ENCODE peak calls at places on chromosomes 5 and 9, in seven cellular contexts. One of them, this sample, is unnamed.

GRCh38 chr5:181203093-181203711 is 1.8 kb downstream of the TRIM7 start:
- DNase-seq in sigmoid colon: no peak
- DNase-seq in neural progenitor cell: no peak
- DNase-seq in cardiac muscle cell: peak; percentile 77
- DNase-seq in upper lobe of left lung: no peak
- DNase-seq in fibroblast of lung: peak; percentile 66
- DNase-seq in IMR-90: peak; percentile 23
- DNase-seq in this sample: no peak

GRCh38 chr5:3593771-3594513 is 1.7 kb upstream of the IRX1 start:
- DNase-seq in sigmoid colon: no peak
- DNase-seq in neural progenitor cell: peak; percentile 32
- DNase-seq in cardiac muscle cell: no peak
- DNase-seq in upper lobe of left lung: no peak
- DNase-seq in fibroblast of lung: no peak
- DNase-seq in IMR-90: no peak
- DNase-seq in this sample: no peak

GRCh38 chr9:137492464-137493162 is 33.5 kb upstream of the NSMF start:
- DNase-seq in sigmoid colon: no peak
- DNase-seq in neural progenitor cell: no peak
- DNase-seq in cardiac muscle cell: no peak
- DNase-seq in upper lobe of left lung: no peak
- DNase-seq in fibroblast of lung: no peak
- DNase-seq in IMR-90: no peak
- DNase-seq in this sample: no peak

GRCh38 chr9:132572921-132573320 is 9.5 kb upstream of the BARHL1 start:
- DNase-seq in sigmoid colon: no peak
- DNase-seq in neural progenitor cell: no peak
- DNase-seq in cardiac muscle cell: peak; percentile 42
- DNase-seq in upper lobe of left lung: no peak
- DNase-seq in fibroblast of lung: no peak
- DNase-seq in IMR-90: no peak
- DNase-seq in this sample: no peak

GRCh38 chr9:90964101-90965020 is 162.7 kb downstream of the SYK start:
- DNase-seq in sigmoid colon: no peak
- DNase-seq in neural progenitor cell: no peak
- DNase-seq in cardiac muscle cell: peak; percentile 41
- DNase-seq in upper lobe of left lung: peak; percentile 65
- DNase-seq in fibroblast of lung: no peak
- DNase-seq in IMR-90: no peak
- DNase-seq in this sample: no peak

GRCh38 chr5:128572546-128573339 is 34.7 kb upstream of the FBN2 start:
- DNase-seq in sigmoid colon: no peak
- DNase-seq in neural progenitor cell: no peak
- DNase-seq in cardiac muscle cell: peak; percentile 36
- DNase-seq in upper lobe of left lung: no peak
- DNase-seq in fibroblast of lung: peak; percentile 37
- DNase-seq in IMR-90: peak; percentile 69
- DNase-seq in this sample: no peak

GRCh38 chr5:74916831-74917710 is 50.9 kb upstream of the FAM169A start:
- DNase-seq in sigmoid colon: no peak
- DNase-seq in neural progenitor cell: no peak
- DNase-seq in cardiac muscle cell: no peak
- DNase-seq in upper lobe of left lung: no peak
- DNase-seq in fibroblast of lung: no peak
- DNase-seq in IMR-90: peak; percentile 48
- DNase-seq in this sample: no peak

GRCh38 chr5:172151661-172152210 is 36.3 kb downstream of the STK10 start:
- DNase-seq in sigmoid colon: no peak
- DNase-seq in neural progenitor cell: no peak
- DNase-seq in cardiac muscle cell: no peak
- DNase-seq in upper lobe of left lung: no peak
- DNase-seq in fibroblast of lung: no peak
- DNase-seq in IMR-90: no peak
- DNase-seq in this sample: no peak

GRCh38 chr9:111916234-111916645 is 19.6 kb downstream of the UGCG start:
- DNase-seq in sigmoid colon: no peak
- DNase-seq in neural progenitor cell: no peak
- DNase-seq in cardiac muscle cell: no peak
- DNase-seq in upper lobe of left lung: no peak
- DNase-seq in fibroblast of lung: no peak
- DNase-seq in IMR-90: no peak
- DNase-seq in this sample: no peak

GRCh38 chr9:111917201-111917600 is 20.6 kb downstream of the UGCG start:
- DNase-seq in sigmoid colon: no peak
- DNase-seq in neural progenitor cell: no peak
- DNase-seq in cardiac muscle cell: no peak
- DNase-seq in upper lobe of left lung: no peak
- DNase-seq in fibroblast of lung: no peak
- DNase-seq in IMR-90: no peak
- DNase-seq in this sample: no peak

GRCh38 chr9:111913159-111913558 is 16.5 kb downstream of the UGCG start:
- DNase-seq in sigmoid colon: no peak
- DNase-seq in neural progenitor cell: no peak
- DNase-seq in cardiac muscle cell: no peak
- DNase-seq in upper lobe of left lung: no peak
- DNase-seq in fibroblast of lung: no peak
- DNase-seq in IMR-90: no peak
- DNase-seq in this sample: no peak

GRCh38 chr9:111915425-111915758 is 18.8 kb downstream of the UGCG start:
- DNase-seq in sigmoid colon: no peak
- DNase-seq in neural progenitor cell: no peak
- DNase-seq in cardiac muscle cell: no peak
- DNase-seq in upper lobe of left lung: no peak
- DNase-seq in fibroblast of lung: no peak
- DNase-seq in IMR-90: no peak
- DNase-seq in this sample: no peak

DNA sequence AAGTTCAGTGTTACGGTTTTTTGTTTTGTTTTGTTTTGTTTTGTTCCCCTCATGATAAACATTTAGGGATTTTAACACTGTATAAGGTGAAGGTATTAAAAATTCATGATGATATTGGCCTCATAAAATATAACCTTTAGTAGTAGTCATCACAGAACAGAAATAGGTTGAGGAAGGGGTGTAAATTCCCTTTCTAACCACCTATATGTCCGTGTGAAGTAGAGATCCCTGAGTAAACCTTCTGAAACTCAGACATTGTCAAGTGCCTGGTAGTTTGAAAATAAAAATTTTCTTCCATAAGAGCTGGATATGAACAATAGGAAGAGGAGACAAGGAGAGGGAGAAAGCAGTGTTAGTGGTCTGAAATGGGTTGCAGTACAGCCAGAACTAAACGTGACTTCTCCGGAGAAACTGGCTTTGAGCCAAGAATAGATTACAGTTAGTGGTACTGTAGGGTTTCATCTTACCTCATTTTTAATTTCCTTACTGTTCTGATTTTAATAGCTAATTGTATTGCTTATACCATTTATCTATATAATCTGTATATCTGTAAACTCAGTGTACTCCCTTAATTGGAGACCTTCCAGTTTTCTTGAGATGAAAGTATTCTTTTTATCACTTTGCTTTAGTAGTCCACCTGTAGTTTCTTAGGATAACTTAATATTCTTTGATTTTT is 18.3 kb downstream of the UGCG start:
- DNase-seq in sigmoid colon: no peak
- DNase-seq in neural progenitor cell: no peak
- DNase-seq in cardiac muscle cell: peak; percentile 69
- DNase-seq in upper lobe of left lung: no peak
- DNase-seq in fibroblast of lung: peak; percentile 67
- DNase-seq in IMR-90: no peak
- DNase-seq in this sample: no peak
- H3K36me3 ChIP-seq in sigmoid colon: no peaks in the 10 kb centered on the region
- H3K36me3 ChIP-seq in neural progenitor cell: peaks cover 3% of the 10 kb centered on the region
- H3K36me3 ChIP-seq in cardiac muscle cell: peaks cover 10% of the 10 kb centered on the region
- H3K36me3 ChIP-seq in upper lobe of left lung: no peaks in the 10 kb centered on the region
- H3K36me3 ChIP-seq in fibroblast of lung: peaks cover 2% of the 10 kb centered on the region
- H3K36me3 ChIP-seq in IMR-90: peaks cover 26% of the 10 kb centered on the region
- H3K36me3 ChIP-seq in this sample: no peaks in the 10 kb centered on the region

GRCh38 chr9:79580065-79580464 is 8.3 kb downstream of the TLE4 start:
- DNase-seq in sigmoid colon: no peak
- DNase-seq in neural progenitor cell: no peak
- DNase-seq in cardiac muscle cell: no peak
- DNase-seq in upper lobe of left lung: no peak
- DNase-seq in fibroblast of lung: no peak
- DNase-seq in IMR-90: no peak
- DNase-seq in this sample: no peak

GRCh38 chr9:79579624-79580023 is 7.9 kb downstream of the TLE4 start:
- DNase-seq in sigmoid colon: no peak
- DNase-seq in neural progenitor cell: no peak
- DNase-seq in cardiac muscle cell: no peak
- DNase-seq in upper lobe of left lung: no peak
- DNase-seq in fibroblast of lung: no peak
- DNase-seq in IMR-90: no peak
- DNase-seq in this sample: no peak

GRCh38 chr9:79575560-79575959 is 3.8 kb downstream of the TLE4 start:
- DNase-seq in sigmoid colon: no peak
- DNase-seq in neural progenitor cell: peak; percentile 39
- DNase-seq in cardiac muscle cell: no peak
- DNase-seq in upper lobe of left lung: no peak
- DNase-seq in fibroblast of lung: no peak
- DNase-seq in IMR-90: no peak
- DNase-seq in this sample: no peak

GRCh38 chr9:79578891-79579290 is 7.1 kb downstream of the TLE4 start:
- DNase-seq in sigmoid colon: no peak
- DNase-seq in neural progenitor cell: no peak
- DNase-seq in cardiac muscle cell: no peak
- DNase-seq in upper lobe of left lung: no peak
- DNase-seq in fibroblast of lung: no peak
- DNase-seq in IMR-90: no peak
- DNase-seq in this sample: no peak

DNA sequence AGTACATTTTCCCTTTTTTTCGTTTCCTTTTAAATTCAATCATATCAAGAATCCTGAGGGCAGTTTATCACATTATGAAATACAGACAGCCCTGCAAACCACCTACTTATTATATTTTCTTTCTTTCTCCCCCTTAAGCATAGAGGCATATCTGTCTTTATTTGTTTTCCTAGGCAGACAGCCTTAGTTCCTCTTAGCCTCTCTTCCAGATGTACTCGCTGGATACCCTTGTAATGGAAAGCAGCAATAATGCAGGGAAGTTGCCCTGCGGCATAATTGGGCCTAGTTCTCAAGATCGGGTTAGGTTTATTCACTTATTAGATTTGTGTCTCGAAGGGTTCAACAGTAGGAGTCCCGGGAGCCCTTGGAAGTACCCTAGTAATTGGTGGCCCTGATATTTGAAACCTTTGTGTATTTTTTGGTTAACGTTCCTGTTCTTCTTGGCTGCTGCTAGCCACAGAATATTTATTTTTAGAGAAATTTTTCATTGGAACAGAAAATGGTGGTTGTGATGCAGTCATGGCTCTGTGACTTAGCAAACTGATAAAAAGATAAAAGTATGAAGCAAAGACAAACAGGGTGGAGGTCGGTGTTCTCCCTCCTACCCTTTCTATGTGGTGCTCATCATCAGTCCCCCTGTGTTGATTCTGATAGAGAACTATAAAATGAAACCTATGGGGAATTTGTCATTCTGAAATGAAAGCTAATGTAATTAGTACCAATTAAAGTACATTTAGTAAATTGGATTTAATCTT is 6.4 kb downstream of the TLE4 start:
- DNase-seq in sigmoid colon: no peak
- DNase-seq in neural progenitor cell: no peak
- DNase-seq in cardiac muscle cell: no peak
- DNase-seq in upper lobe of left lung: no peak
- DNase-seq in fibroblast of lung: peak; percentile 14
- DNase-seq in IMR-90: peak; percentile 16
- DNase-seq in this sample: no peak
- H3K4me1 ChIP-seq in sigmoid colon: no peaks in the 10 kb centered on the region
- H3K4me1 ChIP-seq in neural progenitor cell: peaks cover 74% of the 10 kb centered on the region
- H3K4me1 ChIP-seq in cardiac muscle cell: peaks cover 10% of the 10 kb centered on the region
- H3K4me1 ChIP-seq in upper lobe of left lung: peaks cover 46% of the 10 kb centered on the region
- H3K4me1 ChIP-seq in fibroblast of lung: peaks cover 7% of the 10 kb centered on the region
- H3K4me1 ChIP-seq in IMR-90: peaks cover 6% of the 10 kb centered on the region
- H3K4me1 ChIP-seq in this sample: peaks cover 35% of the 10 kb centered on the region

DNA sequence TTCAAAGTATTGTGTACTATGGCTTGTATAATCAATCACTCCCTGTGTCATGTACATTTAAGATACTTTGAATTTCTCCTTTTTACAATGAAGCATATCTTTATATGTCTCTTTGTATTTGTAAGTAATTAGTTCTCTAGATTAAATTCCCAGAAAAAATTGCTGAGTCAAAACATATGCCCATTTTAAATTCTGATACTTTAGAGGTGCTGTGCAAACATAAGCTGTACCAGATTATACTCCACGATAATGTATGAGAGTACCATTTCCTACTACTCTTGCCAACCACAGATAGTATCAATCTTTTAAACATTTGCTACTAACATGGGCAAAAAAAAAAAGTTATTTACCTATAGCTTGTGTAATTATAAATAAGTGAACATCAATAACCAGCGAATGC is 18.3 kb downstream of the DCAF10 start:
- DNase-seq in sigmoid colon: no peak
- DNase-seq in neural progenitor cell: no peak
- DNase-seq in cardiac muscle cell: no peak
- DNase-seq in upper lobe of left lung: no peak
- DNase-seq in fibroblast of lung: no peak
- DNase-seq in IMR-90: no peak
- DNase-seq in this sample: no peak
- H3K27ac ChIP-seq in sigmoid colon: no peak overlapping the region
- H3K27ac ChIP-seq in neural progenitor cell: no peak overlapping the region
- H3K27ac ChIP-seq in cardiac muscle cell: no peak overlapping the region
- H3K27ac ChIP-seq in upper lobe of left lung: no peak overlapping the region
- H3K27ac ChIP-seq in fibroblast of lung: no peak overlapping the region
- H3K27ac ChIP-seq in IMR-90: no peak overlapping the region
- H3K27ac ChIP-seq in this sample: no peak overlapping the region

GRCh38 chr9:129637673-129638439 is 4.1 kb downstream of the ASB6 start:
- DNase-seq in sigmoid colon: no peak
- DNase-seq in neural progenitor cell: no peak
- DNase-seq in cardiac muscle cell: no peak
- DNase-seq in upper lobe of left lung: no peak
- DNase-seq in fibroblast of lung: no peak
- DNase-seq in IMR-90: no peak
- DNase-seq in this sample: no peak

GRCh38 chr9:129633207-129633606 is 7.2 kb downstream of the NTMT1 start:
- DNase-seq in sigmoid colon: no peak
- DNase-seq in neural progenitor cell: no peak
- DNase-seq in cardiac muscle cell: no peak
- DNase-seq in upper lobe of left lung: no peak
- DNase-seq in fibroblast of lung: no peak
- DNase-seq in IMR-90: no peak
- DNase-seq in this sample: no peak

GRCh38 chr9:129637102-129637501 is 4.8 kb downstream of the ASB6 start:
- DNase-seq in sigmoid colon: no peak
- DNase-seq in neural progenitor cell: no peak
- DNase-seq in cardiac muscle cell: no peak
- DNase-seq in upper lobe of left lung: no peak
- DNase-seq in fibroblast of lung: no peak
- DNase-seq in IMR-90: no peak
- DNase-seq in this sample: no peak

GRCh38 chr9:129633848-129634247 is 7.9 kb downstream of the NTMT1 start:
- DNase-seq in sigmoid colon: no peak
- DNase-seq in neural progenitor cell: no peak
- DNase-seq in cardiac muscle cell: no peak
- DNase-seq in upper lobe of left lung: no peak
- DNase-seq in fibroblast of lung: no peak
- DNase-seq in IMR-90: no peak
- DNase-seq in this sample: no peak

DNA sequence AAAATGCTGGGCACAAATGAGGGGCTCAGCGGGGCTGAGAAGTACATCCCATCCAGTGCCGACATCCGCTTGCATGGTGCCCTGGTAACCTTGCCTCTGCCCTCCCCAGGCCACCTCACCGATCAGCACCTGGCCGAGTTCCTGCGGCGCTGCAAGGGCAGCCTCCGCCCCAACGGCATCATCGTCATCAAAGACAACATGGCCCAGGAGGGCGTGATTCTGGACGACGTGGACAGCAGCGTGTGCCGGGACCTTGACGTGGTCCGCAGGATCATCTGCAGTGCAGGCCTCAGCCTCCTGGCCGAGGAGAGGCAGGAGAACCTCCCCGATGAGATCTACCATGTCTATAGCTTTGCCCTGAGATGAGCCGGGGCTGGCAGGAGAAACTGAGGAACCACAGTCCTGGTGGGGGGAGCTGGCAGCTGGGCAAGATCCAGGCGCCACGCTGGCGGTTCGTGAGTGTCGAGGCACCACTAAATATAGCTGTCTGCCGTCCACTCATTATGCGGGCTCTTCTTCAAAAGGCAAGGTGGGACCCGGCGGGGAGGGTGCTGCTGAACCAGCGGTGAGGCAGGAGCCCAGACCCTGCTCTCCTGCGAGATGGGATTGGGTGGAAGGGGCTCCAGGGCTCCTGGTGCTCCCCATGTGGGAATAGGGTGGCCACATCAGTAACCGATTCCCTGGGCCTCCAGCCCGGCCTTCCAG is 6.7 kb downstream of the ASB6 start:
- DNase-seq in sigmoid colon: no peak
- DNase-seq in neural progenitor cell: no peak
- DNase-seq in cardiac muscle cell: no peak
- DNase-seq in upper lobe of left lung: peak; percentile 71
- DNase-seq in fibroblast of lung: no peak
- DNase-seq in IMR-90: no peak
- DNase-seq in this sample: no peak
- H3K36me3 ChIP-seq in sigmoid colon: peaks cover 47% of the 10 kb centered on the region
- H3K36me3 ChIP-seq in neural progenitor cell: no peaks in the 10 kb centered on the region
- H3K36me3 ChIP-seq in cardiac muscle cell: peaks cover 25% of the 10 kb centered on the region
- H3K36me3 ChIP-seq in upper lobe of left lung: peaks cover 32% of the 10 kb centered on the region
- H3K36me3 ChIP-seq in fibroblast of lung: peaks cover 40% of the 10 kb centered on the region
- H3K36me3 ChIP-seq in IMR-90: peaks cover 68% of the 10 kb centered on the region
- H3K36me3 ChIP-seq in this sample: peaks cover 75% of the 10 kb centered on the region

This sample was measured in effector memory CD4-positive, alpha-beta T cell.